ENCODE peak calls at places on chromosomes 4 and X, in ten cellular contexts. D is head of caudate nucleus; V is stimulated activated CD4-positive, alpha-beta T cell treated with anti-CD3 and anti-CD28 coated beads, Interleukin-2, amount 100 ng/mL, for 48 hours; O is NCI-H524; Q is LoVo; T is SHP77; M is LHCN-M2; X is endothelial cell; K is ovary; W is GF-D8. J is an unnamed sample.

GRCh38 chr4:90317785-90318184 is 190.6 kb downstream of the CCSER1 start:
- DNase-seq in D (no peak), V (no peak), O (no peak), Q (no peak), T (no peak), M (peak), X (no peak), K (no peak), W (no peak), J (no peak)

GRCh38 chr4:24912252-24913098 is at the start of gene CCDC149:
- DNase-seq in D (peak), V (no peak), O (peak), Q (peak), T (peak), M (peak), X (peak), K (peak), W (no peak), J (no peak)

GRCh38 chrX:103536732-103537131 is 17.4 kb upstream of the RAB40A start:
- DNase-seq in D (no peak), V (no peak), O (no peak), Q (no peak), T (no peak), M (peak), X (no peak), K (no peak), W (no peak), J (no peak)

GRCh38 chrX:115460565-115460888 is 100.4 kb upstream of the PLS3 start:
- DNase-seq in D (no peak), V (no peak), O (no peak), Q (no peak), T (no peak), M (no peak), X (no peak), K (no peak), W (no peak), J (no peak)

GRCh38 chrX:39869846-39870601 is 227.7 kb downstream of the BCOR start:
- DNase-seq in D (no peak), V (peak), O (no peak), Q (peak), T (no peak), M (peak), X (no peak), K (no peak), W (no peak), J (no peak)

GRCh38 chr4:79073471-79073870 is 134.2 kb upstream of the PAQR3 start:
- DNase-seq in D (no peak), V (no peak), O (no peak), Q (no peak), T (no peak), M (no peak), X (no peak), K (no peak), W (no peak), J (no peak)

GRCh38 chrX:53239474-53239873 is 14.5 kb upstream of the KDM5C start:
- DNase-seq in D (no peak), V (peak), O (peak), Q (no peak), T (peak), M (no peak), X (peak), K (no peak), W (no peak), J (no peak)

GRCh38 chr4:166662266-166662843 is 571.9 kb downstream of the SPOCK3 start:
- DNase-seq in D (no peak), V (no peak), O (no peak), Q (no peak), T (no peak), M (no peak), X (no peak), K (no peak), W (no peak), J (no peak)

GRCh38 chrX:47674776-47675175 is 15.8 kb upstream of the UXT start:
- DNase-seq in D (no peak), V (no peak), O (no peak), Q (no peak), T (no peak), M (no peak), X (no peak), K (no peak), W (no peak), J (no peak)

GRCh38 chr4:8876982-8877779 is 5.5 kb upstream of the HMX1 start:
- DNase-seq in D (no peak), V (no peak), O (no peak), Q (no peak), T (no peak), M (no peak), X (no peak), K (no peak), W (no peak), J (no peak)

GRCh38 chr4:71251266-71251665 is 87.6 kb upstream of the SLC4A4 start:
- DNase-seq in D (no peak), V (no peak), O (no peak), Q (no peak), T (no peak), M (peak), X (no peak), K (no peak), W (no peak), J (no peak)

GRCh38 chr4:55758081-55758480 is 61.5 kb upstream of the EXOC1L start:
- DNase-seq in D (no peak), V (no peak), O (no peak), Q (no peak), T (no peak), M (peak), X (no peak), K (no peak), W (no peak), J (no peak)

GRCh38 chr4:179313823-179314222 is 1871.6 kb upstream of the AGA start:
- DNase-seq in D (no peak), V (no peak), O (no peak), Q (no peak), T (no peak), M (no peak), X (no peak), K (no peak), W (no peak), J (no peak)

J was measured in lower leg skin.